ENCODE peak calls at places on chromosomes 4 and X, in five cellular contexts. One of them, this sample, is unnamed.

GRCh38 chr4:149584703-149585102 is 230.9 kb downstream of the IQCM start:
- DNase-seq in Calu3: no peak
- DNase-seq in B cell: no peak
- DNase-seq in choroid plexus epithelial cell: no peak
- DNase-seq in AG09309: no peak
- DNase-seq in this sample: no peak

GRCh38 chrX:29136904-29137303 is 549.7 kb downstream of the IL1RAPL1 start:
- DNase-seq in Calu3: no peak
- DNase-seq in B cell: no peak
- DNase-seq in choroid plexus epithelial cell: no peak
- DNase-seq in AG09309: no peak
- DNase-seq in this sample: no peak

GRCh38 chr4:73676881-73677323 is 56.7 kb upstream of the RASSF6 start:
- DNase-seq in Calu3: peak; percentile 49
- DNase-seq in B cell: no peak
- DNase-seq in choroid plexus epithelial cell: peak; percentile 70
- DNase-seq in AG09309: no peak
- DNase-seq in this sample: no peak

GRCh38 chrX:24167719-24168472 is 18.4 kb downstream of the ZFX start:
- DNase-seq in Calu3: no peak
- DNase-seq in B cell: peak; percentile 37
- DNase-seq in choroid plexus epithelial cell: no peak
- DNase-seq in AG09309: no peak
- DNase-seq in this sample: no peak

GRCh38 chrX:41334866-41335589 is 1.1 kb downstream of the DDX3X start:
- DNase-seq in Calu3: peak; percentile 39
- DNase-seq in B cell: peak; percentile 82
- DNase-seq in choroid plexus epithelial cell: peak; percentile 63
- DNase-seq in AG09309: no peak
- DNase-seq in this sample: no peak

GRCh38 chr4:181301735-181302380 is 941.3 kb upstream of the TENM3 start:
- DNase-seq in Calu3: peak; percentile 69
- DNase-seq in B cell: peak; percentile 31
- DNase-seq in choroid plexus epithelial cell: peak; percentile 47
- DNase-seq in AG09309: peak; percentile 3
- DNase-seq in this sample: no peak

GRCh38 chr4:122822466-122822865 is 4.2 kb upstream of the FGF2 start:
- DNase-seq in Calu3: no peak
- DNase-seq in B cell: no peak
- DNase-seq in choroid plexus epithelial cell: no peak
- DNase-seq in AG09309: no peak
- DNase-seq in this sample: no peak

GRCh38 chr4:166941629-166942028 is 292.7 kb downstream of the SPOCK3 start:
- DNase-seq in Calu3: no peak
- DNase-seq in B cell: no peak
- DNase-seq in choroid plexus epithelial cell: peak; percentile 1
- DNase-seq in AG09309: no peak
- DNase-seq in this sample: no peak

GRCh38 chr4:4642201-4643025 is 100.6 kb upstream of the STX18 start:
- DNase-seq in Calu3: no peak
- DNase-seq in B cell: no peak
- DNase-seq in choroid plexus epithelial cell: no peak
- DNase-seq in AG09309: no peak
- DNase-seq in this sample: no peak

GRCh38 chr4:116702949-116703348 is 382.4 kb downstream of the TRAM1L1 start:
- DNase-seq in Calu3: no peak
- DNase-seq in B cell: no peak
- DNase-seq in choroid plexus epithelial cell: peak; percentile 1
- DNase-seq in AG09309: no peak
- DNase-seq in this sample: no peak

GRCh38 chr4:24219171-24219570 is 329.3 kb upstream of the PPARGC1A start:
- DNase-seq in Calu3: peak; percentile 2
- DNase-seq in B cell: no peak
- DNase-seq in choroid plexus epithelial cell: no peak
- DNase-seq in AG09309: no peak
- DNase-seq in this sample: no peak

GRCh38 chrX:107323786-107324492 is 117.5 kb downstream of the DNAAF6 start:
- DNase-seq in Calu3: no peak
- DNase-seq in B cell: peak; percentile 1
- DNase-seq in choroid plexus epithelial cell: no peak
- DNase-seq in AG09309: no peak
- DNase-seq in this sample: no peak

GRCh38 chr4:4384837-4385236 is 2.1 kb upstream of the NSG1 start:
- DNase-seq in Calu3: no peak
- DNase-seq in B cell: no peak
- DNase-seq in choroid plexus epithelial cell: peak; percentile 32
- DNase-seq in AG09309: no peak
- DNase-seq in this sample: no peak

GRCh38 chr4:3204021-3204431 is 44.9 kb upstream of the MSANTD1 start:
- DNase-seq in Calu3: no peak
- DNase-seq in B cell: no peak
- DNase-seq in choroid plexus epithelial cell: peak; percentile 63
- DNase-seq in AG09309: no peak
- DNase-seq in this sample: no peak

GRCh38 chr4:53767503-53767902 is 176.2 kb upstream of the LNX1 start:
- DNase-seq in Calu3: no peak
- DNase-seq in B cell: no peak
- DNase-seq in choroid plexus epithelial cell: peak; percentile 92
- DNase-seq in AG09309: peak; percentile 80
- DNase-seq in this sample: no peak

GRCh38 chr4:175671491-175671934 is 140.6 kb downstream of the GPM6A start:
- DNase-seq in Calu3: no peak
- DNase-seq in B cell: no peak
- DNase-seq in choroid plexus epithelial cell: peak; percentile 5
- DNase-seq in AG09309: no peak
- DNase-seq in this sample: no peak

GRCh38 chr4:8260656-8261111 is 8.9 kb upstream of the HTRA3 start:
- DNase-seq in Calu3: no peak
- DNase-seq in B cell: no peak
- DNase-seq in choroid plexus epithelial cell: peak; percentile 92
- DNase-seq in AG09309: no peak
- DNase-seq in this sample: no peak

GRCh38 chr4:123667496-123667895 is 270.9 kb downstream of the SPRY1 start:
- DNase-seq in Calu3: no peak
- DNase-seq in B cell: no peak
- DNase-seq in choroid plexus epithelial cell: no peak
- DNase-seq in AG09309: no peak
- DNase-seq in this sample: no peak

GRCh38 chr4:123452585-123452984 is 56.0 kb downstream of the SPRY1 start:
- DNase-seq in Calu3: no peak
- DNase-seq in B cell: peak; percentile 32
- DNase-seq in choroid plexus epithelial cell: peak; percentile 91
- DNase-seq in AG09309: peak; percentile 42
- DNase-seq in this sample: no peak

GRCh38 chrX:129239371-129239770 is 283.9 kb downstream of the SMARCA1 start:
- DNase-seq in Calu3: no peak
- DNase-seq in B cell: no peak
- DNase-seq in choroid plexus epithelial cell: peak; percentile 14
- DNase-seq in AG09309: no peak
- DNase-seq in this sample: no peak

GRCh38 chr4:3832536-3833220 is 66.5 kb downstream of the ADRA2C start:
- DNase-seq in Calu3: no peak
- DNase-seq in B cell: no peak
- DNase-seq in choroid plexus epithelial cell: no peak
- DNase-seq in AG09309: no peak
- DNase-seq in this sample: no peak

GRCh38 chr4:30208731-30209435 is 511.3 kb upstream of the PCDH7 start:
- DNase-seq in Calu3: no peak
- DNase-seq in B cell: no peak
- DNase-seq in choroid plexus epithelial cell: peak; percentile 5
- DNase-seq in AG09309: peak; percentile 4
- DNase-seq in this sample: no peak

GRCh38 chrX:40646489-40647306 is 663 bp downstream of the CXorf38 start:
- DNase-seq in Calu3: peak; percentile 34
- DNase-seq in B cell: no peak
- DNase-seq in choroid plexus epithelial cell: peak; percentile 39
- DNase-seq in AG09309: no peak
- DNase-seq in this sample: no peak

GRCh38 chr4:133149364-133149695 is 236 bp downstream of the PCDH10 start:
- DNase-seq in Calu3: no peak
- DNase-seq in B cell: no peak
- DNase-seq in choroid plexus epithelial cell: no peak
- DNase-seq in AG09309: no peak
- DNase-seq in this sample: no peak

DNA sequence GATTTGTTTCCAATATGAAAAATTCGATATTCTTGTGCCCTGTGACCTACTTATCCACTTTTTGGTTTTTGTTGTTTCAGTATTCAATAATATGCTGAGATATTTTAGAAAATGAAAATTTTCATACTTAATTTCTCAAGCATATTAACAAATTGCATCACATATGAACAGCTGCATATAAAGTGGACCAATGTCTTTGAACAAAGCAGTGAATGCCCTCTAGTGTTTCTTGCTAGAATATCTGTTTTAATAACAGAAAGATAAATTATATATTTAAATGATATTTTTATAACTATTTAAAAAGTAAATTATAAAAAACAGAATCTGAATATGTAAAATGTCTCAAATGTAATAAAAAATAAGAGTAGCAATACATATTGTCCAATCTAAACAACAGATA is 31.7 kb upstream of the INTU start:
- DNase-seq in Calu3: no peak
- DNase-seq in B cell: no peak
- DNase-seq in choroid plexus epithelial cell: peak; percentile 69
- DNase-seq in AG09309: no peak
- DNase-seq in this sample: no peak
- TF ChIP-seq CTCF in Calu3: no peak
- TF ChIP-seq CTCF in B cell: no peak
- TF ChIP-seq CTCF in choroid plexus epithelial cell: peak; percentile 52
- TF ChIP-seq CTCF in AG09309: peak; percentile 31
- TF ChIP-seq CTCF in this sample: peak; percentile 55

GRCh38 chr4:38834570-38834969 is 22.0 kb downstream of the TLR6 start:
- DNase-seq in Calu3: no peak
- DNase-seq in B cell: no peak
- DNase-seq in choroid plexus epithelial cell: no peak
- DNase-seq in AG09309: no peak
- DNase-seq in this sample: no peak

GRCh38 chr4:38831653-38832052 is 25.0 kb downstream of the TLR6 start:
- DNase-seq in Calu3: no peak
- DNase-seq in B cell: no peak
- DNase-seq in choroid plexus epithelial cell: peak; percentile 26
- DNase-seq in AG09309: no peak
- DNase-seq in this sample: no peak

GRCh38 chr4:38829237-38829636 is 24.6 kb upstream of the TLR1 start:
- DNase-seq in Calu3: no peak
- DNase-seq in B cell: no peak
- DNase-seq in choroid plexus epithelial cell: no peak
- DNase-seq in AG09309: no peak
- DNase-seq in this sample: no peak

GRCh38 chr4:38832206-38832605 is 24.4 kb downstream of the TLR6 start:
- DNase-seq in Calu3: no peak
- DNase-seq in B cell: no peak
- DNase-seq in choroid plexus epithelial cell: no peak
- DNase-seq in AG09309: no peak
- DNase-seq in this sample: no peak

DNA sequence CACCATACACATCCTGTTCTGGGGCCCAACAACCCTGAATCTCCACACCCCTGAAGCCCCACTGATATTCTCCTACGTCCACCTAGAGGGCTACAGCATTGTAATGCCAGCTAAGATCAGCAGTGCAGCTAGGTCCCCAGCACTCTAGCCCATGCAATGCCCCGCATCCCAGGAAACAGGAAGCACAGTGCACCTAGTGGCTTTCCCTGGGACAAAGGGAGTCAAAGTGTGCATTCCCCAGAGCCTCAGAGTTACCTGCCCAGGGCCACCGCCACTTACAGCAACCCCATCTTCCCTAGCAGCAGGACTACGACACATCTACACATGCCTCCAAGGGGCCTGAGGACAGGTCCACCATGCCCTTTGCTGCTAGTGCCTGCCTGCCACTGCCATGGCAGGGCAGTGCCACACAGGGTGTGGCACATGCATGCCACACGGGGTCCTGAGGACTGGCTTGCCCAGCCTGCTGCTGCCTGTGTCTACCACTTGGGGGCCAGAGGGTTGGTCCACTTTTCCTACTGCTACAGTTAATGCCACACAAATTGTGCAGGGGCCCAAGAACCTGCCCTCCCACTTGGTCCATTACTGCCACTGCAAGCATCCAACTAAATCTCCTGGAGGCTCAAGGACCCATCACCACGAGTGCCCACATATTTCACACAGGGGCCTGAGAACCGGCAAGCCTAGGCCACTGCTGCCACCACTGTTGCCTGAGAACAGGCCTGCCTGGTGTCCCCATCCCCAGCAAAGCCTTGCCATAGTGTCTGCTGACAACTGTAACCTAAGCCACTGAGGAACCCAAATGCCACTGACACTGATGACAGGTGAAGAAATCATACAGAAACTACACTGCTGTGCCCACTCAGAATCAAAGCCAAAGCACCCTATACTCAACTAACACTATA is 23.7 kb downstream of the TLR6 start:
- DNase-seq in Calu3: peak; percentile 4
- DNase-seq in B cell: no peak
- DNase-seq in choroid plexus epithelial cell: no peak
- DNase-seq in AG09309: no peak
- DNase-seq in this sample: no peak
- TF ChIP-seq CTCF in Calu3: no peak
- TF ChIP-seq CTCF in B cell: no peak
- TF ChIP-seq CTCF in choroid plexus epithelial cell: peak; percentile 25
- TF ChIP-seq CTCF in AG09309: peak; percentile 11
- TF ChIP-seq CTCF in this sample: no peak

GRCh38 chrX:103913356-103914020 is 48.9 kb upstream of the TMSB15B start:
- DNase-seq in Calu3: no peak
- DNase-seq in B cell: no peak
- DNase-seq in choroid plexus epithelial cell: peak; percentile 33
- DNase-seq in AG09309: no peak
- DNase-seq in this sample: no peak

GRCh38 chrX:103918584-103919335 is 43.7 kb upstream of the TMSB15B start:
- DNase-seq in Calu3: peak; percentile 69
- DNase-seq in B cell: peak; percentile 66
- DNase-seq in choroid plexus epithelial cell: peak; percentile 59
- DNase-seq in AG09309: no peak
- DNase-seq in this sample: peak; percentile 87

GRCh38 chrX:103919336-103919682 is 43.1 kb upstream of the TMSB15B start:
- DNase-seq in Calu3: peak; percentile 15
- DNase-seq in B cell: peak; percentile 42
- DNase-seq in choroid plexus epithelial cell: peak; percentile 59
- DNase-seq in AG09309: no peak
- DNase-seq in this sample: no peak

DNA sequence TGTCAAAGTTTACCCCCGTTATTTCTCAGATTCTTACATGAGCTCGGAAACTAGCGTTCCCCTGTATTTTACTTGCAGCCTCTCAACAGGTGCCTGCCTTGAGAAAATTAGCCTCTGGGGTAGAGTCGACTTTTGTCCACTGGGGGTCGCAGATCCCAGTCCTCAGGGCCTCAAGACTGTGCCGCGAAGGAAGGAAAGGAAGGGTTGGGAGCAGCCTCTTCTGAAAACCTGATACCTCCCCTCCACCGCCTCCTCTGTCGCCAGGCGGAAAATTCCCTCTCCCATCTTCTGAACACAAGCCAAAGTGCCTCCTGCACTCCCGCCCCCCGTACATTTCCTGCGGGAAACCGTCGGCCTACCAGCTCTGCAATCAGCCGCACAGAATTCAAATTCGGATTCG is 44.4 kb upstream of the TMSB15B start:
- DNase-seq in Calu3: peak; percentile 72
- DNase-seq in B cell: peak; percentile 60
- DNase-seq in choroid plexus epithelial cell: peak; percentile 72
- DNase-seq in AG09309: no peak
- DNase-seq in this sample: no peak
- TF ChIP-seq CTCF in Calu3: peak; percentile 57
- TF ChIP-seq CTCF in B cell: peak; percentile 61
- TF ChIP-seq CTCF in choroid plexus epithelial cell: peak; percentile 72
- TF ChIP-seq CTCF in AG09309: peak; percentile 64
- TF ChIP-seq CTCF in this sample: peak; percentile 62

GRCh38 chr4:35725131-35725530 is 519.2 kb downstream of the ARAP2 start:
- DNase-seq in Calu3: no peak
- DNase-seq in B cell: no peak
- DNase-seq in choroid plexus epithelial cell: no peak
- DNase-seq in AG09309: no peak
- DNase-seq in this sample: no peak
- TF ChIP-seq CTCF in Calu3: no peak
- TF ChIP-seq CTCF in B cell: no peak
- TF ChIP-seq CTCF in choroid plexus epithelial cell: no peak
- TF ChIP-seq CTCF in AG09309: no peak
- TF ChIP-seq CTCF in this sample: peak; percentile 16